ENCODE peak calls at places on chromosomes 6 and 20, in ten cellular contexts. H is GM23338; S is NCI-H2171; Z is activated CD8-positive, alpha-beta T cell treated with anti-CD3 and anti-CD28 coated beads, Interleukin-2, amount 10 ng/mL, durations not matched to agents 7 days and 5 days; B is NCI-H2081; I is right cardiac atrium; M is globus pallidus; E is stimulated activated effector memory CD8-positive, alpha-beta T cell treated with anti-CD3 and anti-CD28 coated beads, Interleukin-12 subunit alpha, Interleukin-12 subunit beta, amount 100 ng/mL, for 72 hours; U is T-helper 17 cell; V is KG1. R is an unnamed sample.

GRCh38 chr6:125432014-125432413 is 130.2 kb upstream of the HDDC2 start:
- DNase-seq in H (peak; percentile 48), S (no peak), Z (no peak), B (no peak), I (no peak), M (no peak), E (no peak), U (no peak), V (no peak), R (no peak)

GRCh38 chr6:104322849-104323248 is 536.9 kb downstream of the HACE1 start:
- DNase-seq in H (no peak), S (no peak), Z (no peak), B (no peak), I (no peak), M (no peak), E (no peak), U (no peak), V (no peak), R (no peak)

GRCh38 chr6:34386316-34387137 is 5.9 kb downstream of the NUDT3 start:
- DNase-seq in H (no peak), S (no peak), Z (no peak), B (no peak), I (no peak), M (no peak), E (no peak), U (no peak), V (no peak), R (peak; percentile 92)

GRCh38 chr20:25622450-25623224 is 1.2 kb downstream of the NANP start:
- DNase-seq in H (peak; percentile 16), S (no peak), Z (no peak), B (no peak), I (no peak), M (no peak), E (no peak), U (no peak), V (no peak), R (no peak)

GRCh38 chr6:64238071-64238470 is 602.5 kb downstream of the PHF3 start:
- DNase-seq in H (no peak), S (no peak), Z (no peak), B (no peak), I (no peak), M (no peak), E (no peak), U (no peak), V (no peak), R (no peak)

GRCh38 chr20:48008850-48009535 is 223.7 kb upstream of the SULF2 start:
- DNase-seq in H (no peak), S (no peak), Z (no peak), B (no peak), I (no peak), M (no peak), E (no peak), U (no peak), V (no peak), R (no peak)

GRCh38 chr20:50191566-50192363 is 1.1 kb downstream of the CEBPB start:
- DNase-seq in H (peak; percentile 78), S (peak; percentile 68), Z (peak; percentile 70), B (peak; percentile 45), I (peak; percentile 50), M (no peak), E (peak; percentile 87), U (peak; percentile 42), V (peak; percentile 62), R (no peak)

GRCh38 chr6:2237001-2237400 is 8.4 kb downstream of the GMDS start:
- DNase-seq in H (no peak), S (no peak), Z (no peak), B (no peak), I (no peak), M (no peak), E (no peak), U (no peak), V (no peak), R (peak; percentile 96)

GRCh38 chr6:30804333-30804732 is 60.0 kb upstream of the IER3 start:
- DNase-seq in H (no peak), S (no peak), Z (no peak), B (no peak), I (no peak), M (no peak), E (no peak), U (no peak), V (no peak), R (no peak)

GRCh38 chr6:41733349-41733706 is 2.1 kb downstream of the TFEB start:
- DNase-seq in H (no peak), S (no peak), Z (no peak), B (no peak), I (no peak), M (peak; percentile 52), E (no peak), U (no peak), V (no peak), R (no peak)

GRCh38 chr20:32507998-32508774 is 76.9 kb downstream of the NOL4L start:
- DNase-seq in H (no peak), S (no peak), Z (no peak), B (no peak), I (no peak), M (no peak), E (no peak), U (no peak), V (no peak), R (no peak)

GRCh38 chr6:12182676-12183075 is 107.5 kb upstream of the EDN1 start:
- DNase-seq in H (no peak), S (no peak), Z (peak; percentile 42), B (no peak), I (no peak), M (no peak), E (no peak), U (no peak), V (no peak), R (no peak)

R was measured in fibroblast of gingiva.